ENCODE peak calls at places on chromosomes 16 and 17, in six cellular contexts. I is foreskin fibroblast; K is ascending aorta; C is endodermal cell; A is CD4-positive, alpha-beta T cell; P is lung. L is an unnamed sample.

GRCh38 chr16:66651965-66652364 is 44.6 kb downstream of the CMTM4 start:
- DNase-seq in I (no peak), K (no peak), C (no peak), A (no peak), P (no peak), L (no peak)

GRCh38 chr16:66199189-66199588 is 167.3 kb upstream of the CDH5 start:
- DNase-seq in I (peak; percentile 18), K (no peak), C (peak; percentile 6), A (no peak), P (peak; percentile 18), L (peak; percentile 16)

GRCh38 chr16:85754403-85754802 is 3.5 kb upstream of the C16orf74 start:
- DNase-seq in I (no peak), K (no peak), C (no peak), A (no peak), P (no peak), L (no peak)

GRCh38 chr17:58510075-58510474 is 4.4 kb downstream of the MTMR4 start:
- DNase-seq in I (no peak), K (no peak), C (no peak), A (no peak), P (no peak), L (no peak)

GRCh38 chr17:1997146-1997586 is 28.0 kb downstream of the RTN4RL1 start:
- DNase-seq in I (no peak), K (no peak), C (no peak), A (no peak), P (no peak), L (no peak)

GRCh38 chr16:85475691-85476300 is 137.3 kb upstream of the GSE1 start:
- DNase-seq in I (no peak), K (no peak), C (no peak), A (no peak), P (no peak), L (no peak)

GRCh38 chr16:19718624-19718965 is 524 bp downstream of the IQCK start:
- DNase-seq in I (no peak), K (no peak), C (no peak), A (no peak), P (no peak), L (no peak)

GRCh38 chr17:58520843-58521430 is 6.5 kb upstream of the MTMR4 start:
- DNase-seq in I (no peak), K (no peak), C (peak; percentile 90), A (no peak), P (no peak), L (no peak)

GRCh38 chr17:63543822-63544420 is 6.4 kb upstream of the DCAF7 start:
- DNase-seq in I (no peak), K (no peak), C (peak; percentile 61), A (no peak), P (no peak), L (no peak)

GRCh38 chr17:79808763-79809529 is 12.1 kb upstream of the CBX8 start:
- DNase-seq in I (no peak), K (no peak), C (peak; percentile 90), A (no peak), P (peak; percentile 50), L (no peak)

DNA sequence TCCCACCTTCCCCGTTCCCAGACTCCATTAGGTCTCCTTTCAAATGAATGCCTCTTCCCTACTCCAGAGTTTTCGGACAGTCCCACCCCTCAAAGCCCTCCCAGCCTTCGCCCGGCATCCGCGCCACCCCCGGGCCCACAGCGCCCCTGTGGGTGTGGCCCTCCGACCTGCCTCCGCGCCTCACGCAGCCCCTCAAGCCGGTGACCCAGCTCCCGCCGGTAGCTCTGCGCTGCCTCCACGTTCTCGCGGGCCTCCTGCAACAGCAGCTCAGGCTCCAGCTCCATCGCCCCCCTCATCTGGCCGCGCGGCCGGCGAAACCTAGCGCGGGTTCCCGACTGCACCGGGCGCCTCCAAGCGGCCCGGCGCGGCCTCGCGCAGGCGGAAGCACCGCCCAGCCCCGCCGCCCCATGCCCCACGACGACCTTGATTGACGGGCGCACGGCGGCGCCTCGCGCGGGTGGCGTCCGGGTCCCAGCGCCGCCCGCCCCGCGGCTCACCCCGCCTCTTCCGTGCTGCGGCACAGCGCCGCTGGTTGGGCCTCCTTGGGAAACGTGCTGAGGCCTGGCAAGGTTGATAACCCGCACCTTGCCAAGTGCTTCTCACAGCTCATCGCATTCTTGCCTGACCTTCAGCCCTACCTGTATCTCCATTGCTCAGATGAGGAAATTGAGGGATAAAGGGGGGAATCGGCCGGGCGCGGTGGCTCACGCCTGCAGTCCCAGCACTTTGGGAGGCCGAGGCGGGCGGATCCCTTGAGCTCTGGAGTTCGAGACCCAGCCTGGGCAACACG is at the start of gene CRLF3:
- DNase-seq in I (peak; percentile 92), K (peak; percentile 92), C (peak; percentile 99), A (peak; percentile 91), P (peak; percentile 88), L (peak; percentile 66)
- TF ChIP-seq CTCF in I (peak; percentile 24), K (peak; percentile 67), C (peak; percentile 70), A (peak; percentile 53), P (peak; percentile 15), L (peak; percentile 31)

GRCh38 chr16:89723279-89724250 is 2.2 kb downstream of the ZNF276 start:
- DNase-seq in I (no peak), K (no peak), C (no peak), A (peak; percentile 83), P (no peak), L (no peak)
- TF ChIP-seq CTCF in I (no peak), K (no peak), C (no peak), A (no peak), P (no peak), L (no peak)

DNA sequence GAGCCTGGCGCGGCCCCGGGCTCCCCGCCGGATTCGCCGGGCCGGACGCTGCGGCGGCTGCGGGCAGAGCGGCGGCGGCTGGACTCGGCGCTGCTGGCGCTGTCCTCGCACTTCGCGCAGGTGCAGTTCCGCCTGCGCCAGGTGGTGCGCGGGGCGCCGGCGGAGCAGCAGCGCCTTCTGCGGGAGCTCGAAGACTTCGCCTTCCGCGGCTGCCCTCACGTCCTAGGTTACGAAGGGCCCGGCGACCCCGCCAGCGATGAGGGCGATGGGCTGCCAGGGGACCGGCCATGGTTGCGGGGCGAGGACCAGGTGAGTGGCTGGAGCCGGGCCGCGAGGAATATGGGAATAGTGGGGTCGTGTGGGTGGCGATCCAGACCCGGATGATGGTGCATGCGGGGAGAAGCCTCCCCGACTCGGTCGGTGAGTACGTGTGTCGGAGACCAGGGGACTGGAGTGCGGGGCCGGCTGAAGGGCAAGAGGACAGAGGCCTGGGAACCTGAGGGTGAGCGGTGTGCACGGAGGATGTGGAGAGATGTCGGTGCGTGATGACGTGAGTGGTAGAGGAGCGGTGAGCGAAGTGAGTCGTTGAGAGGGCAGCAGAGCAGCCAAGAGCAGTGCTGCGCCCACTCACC is 517 bp downstream of the RUNDC1 start:
- DNase-seq in I (peak; percentile 55), K (no peak), C (peak; percentile 85), A (peak; percentile 46), P (peak; percentile 48), L (no peak)
- TF ChIP-seq CTCF in I (no peak), K (peak; percentile 23), C (peak; percentile 57), A (no peak), P (no peak), L (no peak)

GRCh38 chr16:23369416-23369815 is 67.3 kb downstream of the SCNN1B start:
- DNase-seq in I (no peak), K (no peak), C (no peak), A (no peak), P (no peak), L (no peak)

GRCh38 chr16:23368469-23368868 is 66.4 kb downstream of the SCNN1B start:
- DNase-seq in I (no peak), K (no peak), C (no peak), A (no peak), P (no peak), L (no peak)

GRCh38 chr16:23373436-23374219 is 71.5 kb downstream of the SCNN1B start:
- DNase-seq in I (no peak), K (no peak), C (no peak), A (no peak), P (no peak), L (no peak)

GRCh38 chr16:23374721-23375120 is 72.6 kb downstream of the SCNN1B start:
- DNase-seq in I (no peak), K (no peak), C (no peak), A (no peak), P (peak; percentile 55), L (no peak)

GRCh38 chr16:23371368-23371767 is 69.3 kb downstream of the SCNN1B start:
- DNase-seq in I (no peak), K (no peak), C (no peak), A (no peak), P (no peak), L (no peak)
- TF ChIP-seq CTCF in I (no peak), K (no peak), C (peak; percentile 63), A (no peak), P (no peak), L (no peak)

GRCh38 chr16:582218-582613 is 7.7 kb upstream of the RAB40C start:
- DNase-seq in I (no peak), K (no peak), C (no peak), A (no peak), P (no peak), L (no peak)
- TF ChIP-seq CTCF in I (no peak), K (no peak), C (no peak), A (no peak), P (no peak), L (no peak)

GRCh38 chr17:3335876-3336275 is 37.7 kb upstream of the OR3A1 start:
- DNase-seq in I (no peak), K (no peak), C (no peak), A (no peak), P (no peak), L (no peak)
- TF ChIP-seq CTCF in I (no peak), K (no peak), C (no peak), A (no peak), P (no peak), L (no peak)

L was measured in AG09319.